ENCODE peak calls at places on chromosome 21, in ten cellular contexts. One of them, this sample, is unnamed.

GRCh38 chr21:23016617-23017016 is 2018.4 kb downstream of the NCAM2 start:
- DNase-seq in cardiac muscle cell: peak
- DNase-seq in Peyer's patch: no peak
- DNase-seq in tibial artery: no peak
- DNase-seq in HepG2: no peak
- DNase-seq in cardiac fibroblast: no peak
- DNase-seq in CD8-positive, alpha-beta T cell: no peak
- DNase-seq in choroid plexus epithelial cell: peak
- DNase-seq in AG10803: no peak
- DNase-seq in HFF-Myc: no peak
- DNase-seq in this sample: no peak

GRCh38 chr21:34579411-34579810 is 35.5 kb downstream of the RCAN1 start:
- DNase-seq in cardiac muscle cell: no peak
- DNase-seq in Peyer's patch: no peak
- DNase-seq in tibial artery: no peak
- DNase-seq in HepG2: no peak
- DNase-seq in cardiac fibroblast: peak
- DNase-seq in CD8-positive, alpha-beta T cell: no peak
- DNase-seq in choroid plexus epithelial cell: peak
- DNase-seq in AG10803: peak
- DNase-seq in HFF-Myc: no peak
- DNase-seq in this sample: no peak

GRCh38 chr21:39086547-39086946 is 96.7 kb downstream of the PSMG1 start:
- DNase-seq in cardiac muscle cell: no peak
- DNase-seq in Peyer's patch: no peak
- DNase-seq in tibial artery: no peak
- DNase-seq in HepG2: no peak
- DNase-seq in cardiac fibroblast: no peak
- DNase-seq in CD8-positive, alpha-beta T cell: no peak
- DNase-seq in choroid plexus epithelial cell: no peak
- DNase-seq in AG10803: no peak
- DNase-seq in HFF-Myc: no peak
- DNase-seq in this sample: peak

GRCh38 chr21:25107708-25108107 is 499.6 kb downstream of the MRPL39 start:
- DNase-seq in cardiac muscle cell: no peak
- DNase-seq in Peyer's patch: no peak
- DNase-seq in tibial artery: no peak
- DNase-seq in HepG2: no peak
- DNase-seq in cardiac fibroblast: peak
- DNase-seq in CD8-positive, alpha-beta T cell: no peak
- DNase-seq in choroid plexus epithelial cell: peak
- DNase-seq in AG10803: peak
- DNase-seq in HFF-Myc: peak
- DNase-seq in this sample: no peak

GRCh38 chr21:32192291-32192690 is 86.6 kb downstream of the MIS18A start:
- DNase-seq in cardiac muscle cell: no peak
- DNase-seq in Peyer's patch: no peak
- DNase-seq in tibial artery: no peak
- DNase-seq in HepG2: no peak
- DNase-seq in cardiac fibroblast: no peak
- DNase-seq in CD8-positive, alpha-beta T cell: no peak
- DNase-seq in choroid plexus epithelial cell: no peak
- DNase-seq in AG10803: no peak
- DNase-seq in HFF-Myc: no peak
- DNase-seq in this sample: no peak

GRCh38 chr21:32257952-32258785 is 20.7 kb downstream of the MIS18A start:
- DNase-seq in cardiac muscle cell: peak
- DNase-seq in Peyer's patch: no peak
- DNase-seq in tibial artery: peak
- DNase-seq in HepG2: peak
- DNase-seq in cardiac fibroblast: peak
- DNase-seq in CD8-positive, alpha-beta T cell: no peak
- DNase-seq in choroid plexus epithelial cell: peak
- DNase-seq in AG10803: peak
- DNase-seq in HFF-Myc: peak
- DNase-seq in this sample: peak

GRCh38 chr21:21187579-21187978 is 189.4 kb downstream of the NCAM2 start:
- DNase-seq in cardiac muscle cell: no peak
- DNase-seq in Peyer's patch: no peak
- DNase-seq in tibial artery: no peak
- DNase-seq in HepG2: no peak
- DNase-seq in cardiac fibroblast: peak
- DNase-seq in CD8-positive, alpha-beta T cell: no peak
- DNase-seq in choroid plexus epithelial cell: no peak
- DNase-seq in AG10803: no peak
- DNase-seq in HFF-Myc: no peak
- DNase-seq in this sample: no peak

GRCh38 chr21:43207868-43208267 is 39.1 kb downstream of the CRYAA start:
- DNase-seq in cardiac muscle cell: no peak
- DNase-seq in Peyer's patch: no peak
- DNase-seq in tibial artery: peak
- DNase-seq in HepG2: no peak
- DNase-seq in cardiac fibroblast: no peak
- DNase-seq in CD8-positive, alpha-beta T cell: no peak
- DNase-seq in choroid plexus epithelial cell: no peak
- DNase-seq in AG10803: no peak
- DNase-seq in HFF-Myc: no peak
- DNase-seq in this sample: no peak

GRCh38 chr21:20802201-20802600 is 196.0 kb upstream of the NCAM2 start:
- DNase-seq in cardiac muscle cell: no peak
- DNase-seq in Peyer's patch: no peak
- DNase-seq in tibial artery: no peak
- DNase-seq in HepG2: no peak
- DNase-seq in cardiac fibroblast: no peak
- DNase-seq in CD8-positive, alpha-beta T cell: no peak
- DNase-seq in choroid plexus epithelial cell: no peak
- DNase-seq in AG10803: no peak
- DNase-seq in HFF-Myc: no peak
- DNase-seq in this sample: no peak

GRCh38 chr21:25898671-25899070 is 163.9 kb downstream of the GABPA start:
- DNase-seq in cardiac muscle cell: no peak
- DNase-seq in Peyer's patch: no peak
- DNase-seq in tibial artery: no peak
- DNase-seq in HepG2: no peak
- DNase-seq in cardiac fibroblast: peak
- DNase-seq in CD8-positive, alpha-beta T cell: no peak
- DNase-seq in choroid plexus epithelial cell: peak
- DNase-seq in AG10803: peak
- DNase-seq in HFF-Myc: no peak
- DNase-seq in this sample: no peak

GRCh38 chr21:35697321-35697808 is 363.0 kb downstream of the SETD4 start:
- DNase-seq in cardiac muscle cell: peak
- DNase-seq in Peyer's patch: peak
- DNase-seq in tibial artery: peak
- DNase-seq in HepG2: no peak
- DNase-seq in cardiac fibroblast: peak
- DNase-seq in CD8-positive, alpha-beta T cell: no peak
- DNase-seq in choroid plexus epithelial cell: peak
- DNase-seq in AG10803: peak
- DNase-seq in HFF-Myc: peak
- DNase-seq in this sample: peak

GRCh38 chr21:38244885-38245869 is 11.6 kb upstream of the KCNJ15 start:
- DNase-seq in cardiac muscle cell: no peak
- DNase-seq in Peyer's patch: no peak
- DNase-seq in tibial artery: no peak
- DNase-seq in HepG2: no peak
- DNase-seq in cardiac fibroblast: peak
- DNase-seq in CD8-positive, alpha-beta T cell: no peak
- DNase-seq in choroid plexus epithelial cell: peak
- DNase-seq in AG10803: peak
- DNase-seq in HFF-Myc: peak
- DNase-seq in this sample: no peak

GRCh38 chr21:34796518-34797201 is 127.9 kb downstream of the CLIC6 start:
- DNase-seq in cardiac muscle cell: peak
- DNase-seq in Peyer's patch: no peak
- DNase-seq in tibial artery: no peak
- DNase-seq in HepG2: peak
- DNase-seq in cardiac fibroblast: no peak
- DNase-seq in CD8-positive, alpha-beta T cell: no peak
- DNase-seq in choroid plexus epithelial cell: no peak
- DNase-seq in AG10803: no peak
- DNase-seq in HFF-Myc: no peak
- DNase-seq in this sample: no peak

GRCh38 chr21:31176725-31177124 is 138.4 kb upstream of the KRTAP19-8 start:
- DNase-seq in cardiac muscle cell: no peak
- DNase-seq in Peyer's patch: no peak
- DNase-seq in tibial artery: no peak
- DNase-seq in HepG2: no peak
- DNase-seq in cardiac fibroblast: no peak
- DNase-seq in CD8-positive, alpha-beta T cell: no peak
- DNase-seq in choroid plexus epithelial cell: no peak
- DNase-seq in AG10803: no peak
- DNase-seq in HFF-Myc: no peak
- DNase-seq in this sample: no peak

GRCh38 chr21:38848187-38848609 is 42.5 kb downstream of the ETS2 start:
- DNase-seq in cardiac muscle cell: peak
- DNase-seq in Peyer's patch: no peak
- DNase-seq in tibial artery: no peak
- DNase-seq in HepG2: no peak
- DNase-seq in cardiac fibroblast: peak
- DNase-seq in CD8-positive, alpha-beta T cell: no peak
- DNase-seq in choroid plexus epithelial cell: peak
- DNase-seq in AG10803: peak
- DNase-seq in HFF-Myc: no peak
- DNase-seq in this sample: peak

GRCh38 chr21:9763807-9764206 is 757.6 kb upstream of the TPTE start:
- DNase-seq in cardiac muscle cell: no peak
- DNase-seq in Peyer's patch: no peak
- DNase-seq in tibial artery: no peak
- DNase-seq in HepG2: no peak
- DNase-seq in cardiac fibroblast: no peak
- DNase-seq in CD8-positive, alpha-beta T cell: no peak
- DNase-seq in choroid plexus epithelial cell: no peak
- DNase-seq in AG10803: no peak
- DNase-seq in HFF-Myc: no peak
- DNase-seq in this sample: no peak
- H3K4me3 ChIP-seq in cardiac muscle cell: no peak
- H3K4me3 ChIP-seq in Peyer's patch: no peak
- H3K4me3 ChIP-seq in tibial artery: no peak
- H3K4me3 ChIP-seq in HepG2: no peak
- H3K4me3 ChIP-seq in cardiac fibroblast: no peak
- H3K4me3 ChIP-seq in CD8-positive, alpha-beta T cell: no peak
- H3K4me3 ChIP-seq in choroid plexus epithelial cell: no peak
- H3K4me3 ChIP-seq in AG10803: no peak
- H3K4me3 ChIP-seq in HFF-Myc: no peak
- H3K4me3 ChIP-seq in this sample: no peak

GRCh38 chr21:27649323-27649722 is 682.4 kb upstream of the ADAMTS5 start:
- DNase-seq in cardiac muscle cell: no peak
- DNase-seq in Peyer's patch: no peak
- DNase-seq in tibial artery: no peak
- DNase-seq in HepG2: no peak
- DNase-seq in cardiac fibroblast: peak
- DNase-seq in CD8-positive, alpha-beta T cell: no peak
- DNase-seq in choroid plexus epithelial cell: peak
- DNase-seq in AG10803: peak
- DNase-seq in HFF-Myc: peak
- DNase-seq in this sample: no peak

GRCh38 chr21:27647921-27648320 is 681.0 kb upstream of the ADAMTS5 start:
- DNase-seq in cardiac muscle cell: no peak
- DNase-seq in Peyer's patch: no peak
- DNase-seq in tibial artery: no peak
- DNase-seq in HepG2: no peak
- DNase-seq in cardiac fibroblast: peak
- DNase-seq in CD8-positive, alpha-beta T cell: no peak
- DNase-seq in choroid plexus epithelial cell: peak
- DNase-seq in AG10803: no peak
- DNase-seq in HFF-Myc: no peak
- DNase-seq in this sample: no peak

GRCh38 chr21:27647401-27647800 is 680.5 kb upstream of the ADAMTS5 start:
- DNase-seq in cardiac muscle cell: no peak
- DNase-seq in Peyer's patch: no peak
- DNase-seq in tibial artery: no peak
- DNase-seq in HepG2: no peak
- DNase-seq in cardiac fibroblast: peak
- DNase-seq in CD8-positive, alpha-beta T cell: no peak
- DNase-seq in choroid plexus epithelial cell: peak
- DNase-seq in AG10803: no peak
- DNase-seq in HFF-Myc: no peak
- DNase-seq in this sample: no peak

GRCh38 chr21:27648560-27648959 is 681.7 kb upstream of the ADAMTS5 start:
- DNase-seq in cardiac muscle cell: no peak
- DNase-seq in Peyer's patch: no peak
- DNase-seq in tibial artery: no peak
- DNase-seq in HepG2: no peak
- DNase-seq in cardiac fibroblast: peak
- DNase-seq in CD8-positive, alpha-beta T cell: no peak
- DNase-seq in choroid plexus epithelial cell: peak
- DNase-seq in AG10803: peak
- DNase-seq in HFF-Myc: peak
- DNase-seq in this sample: no peak

GRCh38 chr21:27649746-27650145 is 682.9 kb upstream of the ADAMTS5 start:
- DNase-seq in cardiac muscle cell: no peak
- DNase-seq in Peyer's patch: no peak
- DNase-seq in tibial artery: no peak
- DNase-seq in HepG2: no peak
- DNase-seq in cardiac fibroblast: peak
- DNase-seq in CD8-positive, alpha-beta T cell: no peak
- DNase-seq in choroid plexus epithelial cell: no peak
- DNase-seq in AG10803: no peak
- DNase-seq in HFF-Myc: no peak
- DNase-seq in this sample: no peak
- H3K4me3 ChIP-seq in cardiac muscle cell: no peak
- H3K4me3 ChIP-seq in Peyer's patch: no peak
- H3K4me3 ChIP-seq in tibial artery: no peak
- H3K4me3 ChIP-seq in HepG2: no peak
- H3K4me3 ChIP-seq in cardiac fibroblast: no peak
- H3K4me3 ChIP-seq in CD8-positive, alpha-beta T cell: no peak
- H3K4me3 ChIP-seq in choroid plexus epithelial cell: no peak
- H3K4me3 ChIP-seq in AG10803: no peak
- H3K4me3 ChIP-seq in HFF-Myc: no peak
- H3K4me3 ChIP-seq in this sample: no peak

DNA sequence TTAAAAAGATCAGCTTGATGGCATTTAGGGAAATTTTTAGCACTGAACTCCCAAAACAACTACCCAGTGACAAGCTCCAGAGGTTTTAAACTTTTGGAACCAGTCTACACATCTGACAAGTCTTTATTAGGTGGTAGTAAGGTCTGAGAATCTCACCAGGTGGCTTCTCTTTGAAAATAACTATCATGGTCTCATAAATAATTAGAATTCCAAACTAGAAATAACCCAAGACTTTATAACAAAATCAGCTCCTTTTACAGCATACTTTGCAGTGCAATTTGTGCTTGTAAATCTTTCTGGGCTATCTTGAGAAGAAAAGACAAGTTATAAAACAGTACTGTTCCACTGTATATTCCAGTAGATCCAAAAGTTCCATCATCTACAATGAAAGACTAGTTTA is 108.7 kb downstream of the LTN1 start:
- DNase-seq in cardiac muscle cell: no peak
- DNase-seq in Peyer's patch: no peak
- DNase-seq in tibial artery: no peak
- DNase-seq in HepG2: no peak
- DNase-seq in cardiac fibroblast: no peak
- DNase-seq in CD8-positive, alpha-beta T cell: no peak
- DNase-seq in choroid plexus epithelial cell: no peak
- DNase-seq in AG10803: no peak
- DNase-seq in HFF-Myc: no peak
- DNase-seq in this sample: no peak
- H3K4me3 ChIP-seq in cardiac muscle cell: peak
- H3K4me3 ChIP-seq in Peyer's patch: no peak
- H3K4me3 ChIP-seq in tibial artery: peak
- H3K4me3 ChIP-seq in HepG2: peak
- H3K4me3 ChIP-seq in cardiac fibroblast: no peak
- H3K4me3 ChIP-seq in CD8-positive, alpha-beta T cell: no peak
- H3K4me3 ChIP-seq in choroid plexus epithelial cell: no peak
- H3K4me3 ChIP-seq in AG10803: peak
- H3K4me3 ChIP-seq in HFF-Myc: peak
- H3K4me3 ChIP-seq in this sample: peak

GRCh38 chr21:44261675-44262295 is at the start of gene DNMT3L:
- DNase-seq in cardiac muscle cell: no peak
- DNase-seq in Peyer's patch: no peak
- DNase-seq in tibial artery: no peak
- DNase-seq in HepG2: no peak
- DNase-seq in cardiac fibroblast: no peak
- DNase-seq in CD8-positive, alpha-beta T cell: no peak
- DNase-seq in choroid plexus epithelial cell: no peak
- DNase-seq in AG10803: no peak
- DNase-seq in HFF-Myc: no peak
- DNase-seq in this sample: no peak
- H3K4me3 ChIP-seq in cardiac muscle cell: no peak
- H3K4me3 ChIP-seq in Peyer's patch: no peak
- H3K4me3 ChIP-seq in tibial artery: no peak
- H3K4me3 ChIP-seq in HepG2: no peak
- H3K4me3 ChIP-seq in cardiac fibroblast: no peak
- H3K4me3 ChIP-seq in CD8-positive, alpha-beta T cell: no peak
- H3K4me3 ChIP-seq in choroid plexus epithelial cell: no peak
- H3K4me3 ChIP-seq in AG10803: no peak
- H3K4me3 ChIP-seq in HFF-Myc: no peak
- H3K4me3 ChIP-seq in this sample: no peak